ENCODE peak calls at places on chromosomes 11 and 22, in six cellular contexts. D, E, N, R, B and P are unnamed samples.

GRCh38 chr11:43923327-43924111 is 18.9 kb upstream of the C11orf96 start:
- DNase-seq in D (peak; percentile 69), E (peak; percentile 78), N (peak; percentile 76), R (no peak), B (peak; percentile 71), P (no peak)

GRCh38 chr11:68916439-68916838 is 12.7 kb downstream of the IGHMBP2 start:
- DNase-seq in D (no peak), E (no peak), N (no peak), R (no peak), B (no peak), P (no peak)

GRCh38 chr11:29448246-29448877 is 568.5 kb downstream of the KCNA4 start:
- DNase-seq in D (no peak), E (peak; percentile 48), N (no peak), R (no peak), B (no peak), P (no peak)

GRCh38 chr11:83057721-83058120 is 14.0 kb downstream of the RAB30 start:
- DNase-seq in D (no peak), E (no peak), N (no peak), R (no peak), B (no peak), P (no peak)

GRCh38 chr22:27783436-27784098 is 18.0 kb downstream of the MN1 start:
- DNase-seq in D (no peak), E (no peak), N (no peak), R (no peak), B (no peak), P (no peak)

GRCh38 chr11:2260491-2261364 is 9.7 kb downstream of the ASCL2 start:
- DNase-seq in D (no peak), E (no peak), N (no peak), R (peak; percentile 12), B (peak; percentile 8), P (no peak)

GRCh38 chr22:30305906-30306628 is 16.8 kb upstream of the CASTOR1 start:
- DNase-seq in D (no peak), E (no peak), N (no peak), R (no peak), B (no peak), P (peak; percentile 37)

GRCh38 chr11:8812438-8812837 is 98.6 kb upstream of the AKIP1 start:
- DNase-seq in D (peak; percentile 57), E (peak; percentile 87), N (no peak), R (no peak), B (peak; percentile 36), P (no peak)

GRCh38 chr22:26302726-26303125 is 126.3 kb upstream of the ASPHD2 start:
- DNase-seq in D (no peak), E (no peak), N (no peak), R (no peak), B (no peak), P (no peak)

GRCh38 chr22:22168190-22168940 is 76.2 kb upstream of the VPREB1 start:
- DNase-seq in D (no peak), E (no peak), N (no peak), R (peak; percentile 50), B (no peak), P (peak; percentile 31)

GRCh38 chr11:7900686-7901085 is 30.4 kb downstream of the OR10A6 start:
- DNase-seq in D (no peak), E (no peak), N (no peak), R (no peak), B (no peak), P (no peak)

GRCh38 chr11:70443043-70444030 is 45.0 kb downstream of the CTTN start:
- DNase-seq in D (no peak), E (no peak), N (no peak), R (no peak), B (no peak), P (no peak)

GRCh38 chr11:124745270-124745834 is 5.6 kb downstream of the NRGN start:
- DNase-seq in D (no peak), E (no peak), N (no peak), R (no peak), B (no peak), P (no peak)

GRCh38 chr11:78218707-78219492 is 30.2 kb downstream of the USP35 start:
- DNase-seq in D (no peak), E (no peak), N (no peak), R (no peak), B (no peak), P (no peak)

GRCh38 chr11:46554205-46555162 is 39.3 kb downstream of the AMBRA1 start:
- DNase-seq in D (peak; percentile 55), E (no peak), N (no peak), R (no peak), B (no peak), P (peak; percentile 27)

GRCh38 chr11:93198221-93198650 is 445 bp upstream of the SLC36A4 start:
- DNase-seq in D (no peak), E (no peak), N (no peak), R (no peak), B (no peak), P (no peak)

GRCh38 chr22:25488244-25489020 is 76.0 kb upstream of the GRK3 start:
- DNase-seq in D (peak; percentile 20), E (peak; percentile 84), N (peak; percentile 68), R (no peak), B (peak; percentile 76), P (no peak)

GRCh38 chr11:122833133-122833470 is 5.2 kb upstream of the CRTAM start:
- DNase-seq in D (no peak), E (no peak), N (no peak), R (no peak), B (no peak), P (no peak)

GRCh38 chr11:59012942-59013256 is 73.2 kb upstream of the GLYATL1B start:
- DNase-seq in D (no peak), E (no peak), N (no peak), R (no peak), B (no peak), P (no peak)

GRCh38 chr22:46754110-46754799 is 8.2 kb upstream of the TBC1D22A start:
- DNase-seq in D (peak; percentile 83), E (peak; percentile 99), N (peak; percentile 95), R (peak; percentile 46), B (peak; percentile 73), P (peak; percentile 65)
- TF ChIP-seq POLR2A in D (no peak), E (peak; percentile 21), N (peak; percentile 73), R (peak; percentile 90), B (no peak), P (peak; percentile 73)

GRCh38 chr22:40567626-40568328 is 68.7 kb downstream of the MRTFA start:
- DNase-seq in D (no peak), E (no peak), N (no peak), R (no peak), B (no peak), P (no peak)
- TF ChIP-seq POLR2A in D (no peak), E (no peak), N (no peak), R (no peak), B (no peak), P (no peak)

DNA sequence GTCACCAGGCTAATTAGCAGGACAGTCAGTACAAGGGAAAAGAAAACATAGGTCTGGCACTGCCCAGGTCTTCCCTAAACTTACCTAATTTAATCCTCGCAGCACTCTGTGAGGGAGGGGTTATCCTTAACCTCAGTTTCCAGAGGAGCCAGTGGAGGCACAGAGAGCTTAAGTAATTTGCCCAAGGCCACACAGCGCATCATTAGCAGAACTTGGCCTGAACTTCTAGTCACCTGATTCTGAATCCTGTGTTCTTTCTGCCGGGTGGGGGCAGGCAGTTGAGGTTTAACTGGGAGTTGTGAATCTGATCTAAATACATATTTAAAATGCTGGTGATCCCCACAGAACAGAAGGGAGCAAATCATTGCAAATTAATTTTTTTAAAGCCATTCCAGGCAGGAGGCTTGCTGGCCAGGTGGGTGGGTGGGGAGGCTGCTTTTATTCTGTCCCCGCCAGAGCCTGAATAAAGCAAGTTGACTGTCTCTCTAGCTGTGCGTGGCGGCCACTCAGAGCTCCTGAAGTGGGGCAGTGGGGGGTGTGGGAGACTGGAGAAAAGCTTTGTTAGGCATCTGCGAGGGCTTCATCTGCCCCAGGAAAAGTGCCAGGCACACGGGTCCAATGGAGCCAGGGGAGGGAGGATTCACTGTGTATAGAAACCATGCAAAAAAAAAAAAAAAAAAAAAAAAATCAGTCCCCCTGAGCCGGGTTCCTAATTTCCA is 66.1 kb downstream of the NFAM1 start:
- DNase-seq in D (peak; percentile 32), E (peak; percentile 39), N (no peak), R (no peak), B (no peak), P (no peak)
- TF ChIP-seq POLR2A in D (no peak), E (no peak), N (no peak), R (no peak), B (no peak), P (no peak)

GRCh38 chr22:37569921-37570660 is 9.8 kb downstream of the LGALS2 start:
- DNase-seq in D (no peak), E (peak; percentile 76), N (no peak), R (no peak), B (no peak), P (no peak)
- TF ChIP-seq POLR2A in D (no peak), E (no peak), N (no peak), R (no peak), B (no peak), P (no peak)

GRCh38 chr11:65858354-65859133 is 564 bp upstream of the CFL1 start:
- DNase-seq in D (no peak), E (no peak), N (no peak), R (no peak), B (no peak), P (no peak)

GRCh38 chr11:65854871-65855837 is 2.8 kb downstream of the CFL1 start:
- DNase-seq in D (no peak), E (peak; percentile 21), N (no peak), R (no peak), B (peak; percentile 51), P (no peak)

GRCh38 chr11:65855927-65856363 is 2.0 kb downstream of the CFL1 start:
- DNase-seq in D (no peak), E (peak; percentile 22), N (no peak), R (no peak), B (no peak), P (no peak)

GRCh38 chr11:65857500-65858353 is at the start of gene CFL1:
- DNase-seq in D (peak; percentile 94), E (peak; percentile 99), N (peak; percentile 99), R (peak; percentile 97), B (peak; percentile 97), P (peak; percentile 98)

GRCh38 chr11:65856689-65857499 is 1.1 kb downstream of the CFL1 start:
- DNase-seq in D (peak; percentile 80), E (peak; percentile 86), N (peak; percentile 88), R (peak; percentile 95), B (peak; percentile 79), P (peak; percentile 84)
- TF ChIP-seq POLR2A in D (peak; percentile 60), E (peak; percentile 59), N (peak; percentile 37), R (peak; percentile 72), B (peak; percentile 60), P (no peak)

DNA sequence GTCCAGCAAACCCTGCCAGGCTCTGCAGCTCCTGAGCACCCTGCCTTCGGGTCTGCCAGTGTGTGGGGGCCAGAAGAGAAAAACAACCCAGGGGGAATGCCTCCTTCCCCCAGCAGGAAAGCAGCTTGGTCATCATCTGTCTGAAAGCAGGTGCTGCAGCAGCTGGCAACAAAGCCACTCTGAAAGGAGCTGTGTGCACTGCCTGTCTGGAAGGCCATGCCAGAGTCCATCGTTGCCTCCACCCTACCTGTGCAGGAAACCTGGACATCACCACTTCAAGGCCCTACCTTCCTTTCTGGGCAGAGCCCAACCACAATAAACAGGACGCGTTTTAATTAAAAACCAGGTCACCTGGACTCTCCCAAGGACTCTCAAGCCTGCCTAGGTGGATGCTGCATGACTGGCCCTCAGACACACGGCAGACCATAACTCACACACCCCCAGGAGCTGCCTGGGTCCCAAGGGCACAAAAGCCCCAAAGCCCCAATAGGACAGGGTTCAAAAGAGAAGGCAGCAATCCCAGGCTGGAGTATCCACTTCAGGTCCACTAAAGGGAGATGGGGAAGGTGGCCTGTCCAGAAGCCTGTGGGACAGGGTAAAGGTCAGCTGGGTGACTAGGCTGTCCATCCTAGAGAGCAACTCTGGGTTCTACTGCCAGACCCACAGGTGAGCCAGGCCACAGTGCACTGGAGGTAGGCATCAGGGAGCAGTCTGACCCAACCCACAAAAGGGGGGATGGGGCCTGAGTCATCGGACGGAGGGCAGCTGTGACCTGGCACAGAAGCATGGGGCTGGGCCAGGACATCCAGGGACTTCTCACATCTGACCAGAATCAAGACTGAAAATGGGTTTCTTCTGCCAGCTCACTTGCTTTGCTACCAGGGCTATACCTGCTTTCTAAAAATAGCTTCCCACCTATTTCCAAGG is 6.1 kb downstream of the GNB1L start:
- DNase-seq in D (no peak), E (peak; percentile 80), N (no peak), R (peak; percentile 16), B (no peak), P (no peak)
- TF ChIP-seq POLR2A in D (no peak), E (no peak), N (no peak), R (peak; percentile 53), B (no peak), P (peak; percentile 22)